ENCODE peak calls at places on chromosomes 16 and 17, in four cellular contexts. Q is DMS79, A is AG09319, J is cardiac septum. C is an unnamed sample.

GRCh38 chr17:78998311-78999055 is 11.1 kb downstream of the CANT1 start:
- DNase-seq in Q (no peak), A (no peak), J (peak), C (no peak)

GRCh38 chr17:79559111-79559887 is 51.6 kb downstream of the RBFOX3 start:
- DNase-seq in Q (no peak), A (no peak), J (no peak), C (no peak)

GRCh38 chr17:64356304-64356686 is 34.4 kb downstream of the PECAM1 start:
- DNase-seq in Q (no peak), A (no peak), J (peak), C (no peak)

GRCh38 chr16:79757163-79757562 is 156.6 kb upstream of the MAF start:
- DNase-seq in Q (no peak), A (no peak), J (no peak), C (no peak)

GRCh38 chr16:75420987-75421819 is 12.1 kb downstream of the CFDP1 start:
- DNase-seq in Q (no peak), A (no peak), J (peak), C (no peak)

GRCh38 chr16:3963203-3963602 is 82.7 kb upstream of the CREBBP start:
- DNase-seq in Q (no peak), A (no peak), J (no peak), C (no peak)

GRCh38 chr17:45364531-45365390 is 47.9 kb upstream of the MAP3K14 start:
- DNase-seq in Q (no peak), A (no peak), J (no peak), C (no peak)

GRCh38 chr17:36608794-36609497 is 7.6 kb downstream of the MRM1 start:
- DNase-seq in Q (no peak), A (no peak), J (no peak), C (no peak)

GRCh38 chr17:42309142-42309541 is 20.8 kb downstream of the STAT5A start:
- DNase-seq in Q (no peak), A (no peak), J (no peak), C (no peak)

C was measured in BJ.